ENCODE peak calls at places on chromosomes 12 and 14, in seven cellular contexts. V is K562, K is heart left ventricle, J is uterus, H is OCI-LY7, S is BE2C, Z is pancreas. Y is an unnamed sample.

GRCh38 chr12:30754383-30754749 is 385 bp downstream of the CAPRIN2 start:
- DNase-seq in Z (no peak), K (no peak), J (no peak), H (no peak), V (no peak), S (no peak), Y (no peak)

GRCh38 chr12:14913381-14913781 is 25.0 kb downstream of the ERP27 start:
- DNase-seq in S (no peak), V (no peak), K (peak; percentile 61), Z (no peak), J (peak; percentile 53), H (no peak), Y (no peak)

GRCh38 chr12:70962226-70962794 is 41.8 kb upstream of the PTPRR start:
- DNase-seq in J (no peak), S (no peak), Z (no peak), V (no peak), H (peak; percentile 4), K (no peak), Y (no peak)

GRCh38 chr12:119204137-119204536 is 25.4 kb downstream of the HSPB8 start:
- DNase-seq in Z (no peak), J (no peak), H (no peak), V (no peak), K (no peak), S (no peak), Y (no peak)

GRCh38 chr12:65275627-65276026 is 2.9 kb upstream of the MSRB3 start:
- DNase-seq in H (no peak), S (no peak), V (no peak), K (no peak), J (no peak), Z (no peak), Y (no peak)

GRCh38 chr12:39622306-39622705 is 2.7 kb upstream of the ABCD2 start:
- DNase-seq in J (no peak), V (no peak), H (peak; percentile 45), Z (no peak), K (no peak), S (no peak), Y (no peak)

GRCh38 chr14:99183311-99183710 is 88.7 kb downstream of the BCL11B start:
- DNase-seq in J (no peak), V (no peak), H (no peak), Z (no peak), S (no peak), K (no peak), Y (no peak)

GRCh38 chr14:56751471-56751870 is 58.8 kb downstream of the OTX2 start:
- DNase-seq in J (no peak), H (no peak), K (no peak), V (no peak), S (no peak), Z (no peak), Y (no peak)

GRCh38 chr12:91383106-91383505 is 200.5 kb upstream of the DCN start:
- DNase-seq in V (no peak), Z (no peak), H (no peak), S (no peak), K (no peak), J (peak; percentile 20), Y (no peak)

GRCh38 chr14:68172664-68173063 is 353.1 kb downstream of the RAD51B start:
- DNase-seq in S (no peak), V (no peak), K (no peak), Z (no peak), H (no peak), J (no peak), Y (no peak)

GRCh38 chr12:15443611-15444010 is 121.3 kb downstream of the PTPRO start:
- DNase-seq in H (no peak), K (no peak), S (no peak), J (no peak), V (no peak), Z (no peak), Y (no peak)

GRCh38 chr12:93047118-93047517 is 118.0 kb upstream of the EEA1 start:
- DNase-seq in J (no peak), K (no peak), H (no peak), Z (no peak), V (no peak), S (no peak), Y (no peak)

GRCh38 chr12:8950287-8950574 is 786 bp upstream of the M6PR start:
- DNase-seq in K (no peak), Z (no peak), V (no peak), J (no peak), S (no peak), H (no peak), Y (no peak)

GRCh38 chr12:51976376-51977160 is 25.1 kb downstream of the ACVR1B start:
- DNase-seq in Z (no peak), H (no peak), V (no peak), K (no peak), S (no peak), J (no peak), Y (no peak)

GRCh38 chr14:75050852-75051555 is at the start of gene MLH3:
- DNase-seq in Z (peak; percentile 75), V (peak; percentile 88), H (peak; percentile 68), J (peak; percentile 87), K (peak; percentile 93), S (peak; percentile 86), Y (peak; percentile 82)

GRCh38 chr14:22185191-22185590 is 403.8 kb downstream of the DAD1 start:
- DNase-seq in Z (no peak), J (no peak), H (peak; percentile 4), V (no peak), K (no peak), S (no peak), Y (no peak)

GRCh38 chr14:69260246-69260978 is 454 bp downstream of the GALNT16 start:
- DNase-seq in V (no peak), K (no peak), Z (no peak), S (peak; percentile 46), J (no peak), H (no peak), Y (no peak)

GRCh38 chr12:28099862-28100261 is 90.4 kb upstream of the CCDC91 start:
- DNase-seq in H (no peak), K (no peak), Z (no peak), V (no peak), S (no peak), J (no peak), Y (no peak)

GRCh38 chr14:95953111-95953724 is 76.6 kb downstream of the TUNAR start:
- DNase-seq in J (no peak), K (no peak), V (peak; percentile 7), Z (no peak), S (no peak), H (peak; percentile 23), Y (no peak)

GRCh38 chr12:104570174-104570907 is 113.6 kb downstream of the CHST11 start:
- DNase-seq in S (no peak), K (no peak), H (peak; percentile 32), V (no peak), J (no peak), Z (no peak), Y (no peak)

GRCh38 chr14:68519788-68520187 is 273.1 kb downstream of the ZFP36L1 start:
- DNase-seq in H (peak; percentile 67), V (no peak), J (no peak), Z (no peak), K (no peak), S (no peak), Y (no peak)

GRCh38 chr12:27179399-27180214 is 64.5 kb upstream of the STK38L start:
- DNase-seq in K (no peak), S (no peak), V (no peak), Z (peak; percentile 56), J (no peak), H (no peak), Y (no peak)

GRCh38 chr12:76030378-76031080 is 1.0 kb downstream of the PHLDA1 start:
- DNase-seq in V (no peak), S (peak; percentile 46), J (peak; percentile 34), K (peak; percentile 66), H (peak; percentile 49), Z (peak; percentile 48), Y (no peak)

GRCh38 chr12:49636979-49637378 is 13.6 kb downstream of the PRPF40B start:
- DNase-seq in H (peak; percentile 84), Z (no peak), K (peak; percentile 40), J (peak; percentile 58), S (peak; percentile 79), V (peak; percentile 74), Y (peak; percentile 57)
- H3K4me1 ChIP-seq in H (peaks cover 14% of the 10 kb centered on the region), Z (no peaks in the 10 kb centered on the region), K (peaks cover 10% of the 10 kb centered on the region), J (peaks cover 8% of the 10 kb centered on the region), S (peaks cover 8% of the 10 kb centered on the region), V (peaks cover 11% of the 10 kb centered on the region), Y (peaks cover 3% of the 10 kb centered on the region)

GRCh38 chr12:19969476-19969875 is 398.9 kb upstream of the PDE3A start:
- DNase-seq in V (no peak), J (no peak), K (no peak), H (no peak), S (no peak), Z (no peak), Y (no peak)
- H3K4me1 ChIP-seq in V (no peaks in the 10 kb centered on the region), J (no peaks in the 10 kb centered on the region), K (peaks cover 3% of the 10 kb centered on the region), H (no peaks in the 10 kb centered on the region), S (peaks cover 31% of the 10 kb centered on the region), Z (peaks cover 22% of the 10 kb centered on the region), Y (peaks cover 2% of the 10 kb centered on the region)

GRCh38 chr14:71395151-71395604 is 487.9 kb downstream of the PCNX1 start:
- DNase-seq in J (no peak), H (no peak), K (no peak), S (no peak), Z (no peak), V (no peak), Y (no peak)
- H3K4me1 ChIP-seq in J (no peaks in the 10 kb centered on the region), H (peaks cover 18% of the 10 kb centered on the region), K (no peaks in the 10 kb centered on the region), S (no peaks in the 10 kb centered on the region), Z (no peaks in the 10 kb centered on the region), V (no peaks in the 10 kb centered on the region), Y (no peaks in the 10 kb centered on the region)

GRCh38 chr12:2289525-2289924 is 236.7 kb downstream of the CACNA1C start:
- DNase-seq in S (no peak), K (no peak), V (no peak), H (no peak), J (no peak), Z (no peak), Y (no peak)
- H3K4me1 ChIP-seq in S (no peaks in the 10 kb centered on the region), K (peaks cover 57% of the 10 kb centered on the region), V (no peaks in the 10 kb centered on the region), H (peaks cover 20% of the 10 kb centered on the region), J (peaks cover 15% of the 10 kb centered on the region), Z (no peaks in the 10 kb centered on the region), Y (peaks cover 3% of the 10 kb centered on the region)

DNA sequence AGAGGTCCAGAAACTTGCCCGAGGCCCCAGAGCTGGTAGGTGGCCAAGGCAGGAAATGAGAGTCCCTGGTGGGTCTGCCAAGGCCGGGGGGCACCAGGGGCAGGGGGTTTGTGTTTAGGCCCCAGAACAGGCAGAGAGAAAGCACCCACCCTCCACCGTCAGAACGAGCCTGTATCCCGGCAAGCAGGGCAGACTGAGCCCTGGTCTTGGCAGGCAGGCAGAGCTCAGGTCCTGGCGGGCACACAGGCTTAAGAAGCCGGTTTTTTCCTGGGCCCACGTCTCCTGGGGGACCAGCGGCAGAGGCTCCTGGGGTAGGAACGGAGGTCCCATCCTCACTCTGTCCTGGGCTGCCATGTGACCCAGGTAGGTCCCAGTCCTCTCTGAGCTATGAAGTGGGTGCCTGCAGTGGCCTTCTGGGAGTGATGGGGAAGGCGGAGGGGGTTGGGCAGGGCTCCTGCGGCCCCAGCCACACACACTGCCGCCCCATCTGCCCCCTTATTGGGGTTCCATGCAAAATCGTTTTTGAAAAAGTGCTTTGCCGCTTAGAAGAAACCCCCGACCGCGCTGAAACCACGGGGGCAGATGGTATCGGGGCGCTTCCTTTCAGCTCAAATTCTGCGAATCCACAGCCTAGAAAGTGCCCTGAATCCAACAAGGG is 24.2 kb downstream of the SH2B3 start:
- DNase-seq in H (no peak), K (no peak), Z (no peak), S (no peak), J (no peak), V (no peak), Y (no peak)
- H3K4me1 ChIP-seq in H (peaks cover 54% of the 10 kb centered on the region), K (peaks cover 88% of the 10 kb centered on the region), Z (peaks cover 25% of the 10 kb centered on the region), S (peaks cover 11% of the 10 kb centered on the region), J (peaks cover 28% of the 10 kb centered on the region), V (peaks cover 43% of the 10 kb centered on the region), Y (peaks cover 13% of the 10 kb centered on the region)

GRCh38 chr14:92951912-92952471 is 29.0 kb downstream of the CHGA start:
- DNase-seq in K (peak; percentile 87), Z (peak; percentile 63), V (peak; percentile 69), S (peak; percentile 87), J (peak; percentile 78), H (peak; percentile 79), Y (peak; percentile 50)
- H3K4me1 ChIP-seq in K (peaks cover 18% of the 10 kb centered on the region), Z (no peaks in the 10 kb centered on the region), V (peaks cover 5% of the 10 kb centered on the region), S (peaks cover 28% of the 10 kb centered on the region), J (no peaks in the 10 kb centered on the region), H (peaks cover 4% of the 10 kb centered on the region), Y (no peaks in the 10 kb centered on the region)